ENCODE peak calls at places on chromosomes 4 and X, in four cellular contexts. R is HepG2, V is GM12878, J is H1. T is an unnamed sample.
A peak's percentile ranks its signal among the peaks of the same experiment; 100 is the strongest.

GRCh38 chrX:68633981-68634380 is 13.5 kb upstream of the STARD8 start:
- DNase-seq in R (no peak), V (no peak), J (no peak), T (no peak)

GRCh38 chrX:38882894-38883620 is 81.8 kb downstream of the MID1IP1 start:
- DNase-seq in R (no peak), V (no peak), J (no peak), T (no peak)

GRCh38 chrX:1283750-1284149 is 15.1 kb downstream of the CSF2RA start:
- DNase-seq in R (no peak), V (no peak), J (no peak), T (no peak)

GRCh38 chrX:455673-456072 is 69.0 kb upstream of the PPP2R3B start:
- DNase-seq in R (no peak), V (no peak), J (no peak), T (no peak)

GRCh38 chr4:80407246-80407645 is 71.7 kb downstream of the CFAP299 start:
- DNase-seq in R (no peak), V (no peak), J (no peak), T (no peak)

GRCh38 chrX:267771-268261 is 13.4 kb upstream of the PLCXD1 start:
- DNase-seq in R (no peak), V (no peak), J (no peak), T (no peak)

GRCh38 chr4:153151535-153152452 is 52.4 kb upstream of the TRIM2 start:
- DNase-seq in R (no peak), V (no peak), J (peak; percentile 95), T (no peak)

GRCh38 chrX:69618803-69619202 is 2.9 kb downstream of the EDA start:
- DNase-seq in R (peak; percentile 19), V (no peak), J (no peak), T (no peak)

GRCh38 chr4:37873383-37873782 is 17.5 kb upstream of the TBC1D1 start:
- DNase-seq in R (peak; percentile 78), V (no peak), J (no peak), T (no peak)

GRCh38 chr4:87502580-87503238 is 26.5 kb downstream of the SPARCL1 start:
- DNase-seq in R (no peak), V (no peak), J (no peak), T (no peak)

GRCh38 chr4:155722816-155723499 is 35.9 kb upstream of the GUCY1B1 start:
- DNase-seq in R (no peak), V (no peak), J (no peak), T (no peak)

GRCh38 chr4:1250527-1250812 is 1.5 kb upstream of the CTBP1 start:
- DNase-seq in R (no peak), V (no peak), J (no peak), T (no peak)

GRCh38 chr4:75542824-75543223 is 13.0 kb upstream of the ODAPH start:
- DNase-seq in R (no peak), V (no peak), J (no peak), T (no peak)

GRCh38 chr4:6071959-6072720 is 53.9 kb upstream of the C4orf50 start:
- DNase-seq in R (no peak), V (no peak), J (no peak), T (no peak)

GRCh38 chrX:11427082-11428033 is 134.1 kb downstream of the AMELX start:
- DNase-seq in R (no peak), V (no peak), J (peak; percentile 73), T (no peak)

GRCh38 chrX:130539721-130540321 is 138.0 kb downstream of the RBMX2 start:
- DNase-seq in R (peak; percentile 15), V (no peak), J (peak; percentile 52), T (peak; percentile 22)
- TF ChIP-seq ZNF274 in R (no peak), V (no peak), J (no peak), T (no peak)

GRCh38 chrX:129842510-129843208 is 1.0 kb downstream of the ZDHHC9 start:
- DNase-seq in R (peak; percentile 21), V (no peak), J (no peak), T (no peak)
- TF ChIP-seq SUZ12 in R (no peak), V (no peak), J (no peak), T (no peak)

GRCh38 chr4:108881190-108881589 is 118.3 kb upstream of the ETNPPL start:
- DNase-seq in R (no peak), V (no peak), J (no peak), T (no peak)
- H3K4me1 ChIP-seq in R (no peaks in the 10 kb centered on the region), V (no peaks in the 10 kb centered on the region), J (no peaks in the 10 kb centered on the region), T (no peaks in the 10 kb centered on the region)

GRCh38 chr4:158071931-158072330 is 100.9 kb downstream of the GASK1B start:
- DNase-seq in R (no peak), V (no peak), J (no peak), T (no peak)
- TF ChIP-seq ZNF274 in R (no peak), V (no peak), J (no peak), T (no peak)

GRCh38 chr4:121326580-121326979 is 54.2 kb downstream of the QRFPR start:
- DNase-seq in R (no peak), V (no peak), J (no peak), T (no peak)
- TF ChIP-seq SUZ12 in R (no peak), V (no peak), J (no peak), T (no peak)

DNA sequence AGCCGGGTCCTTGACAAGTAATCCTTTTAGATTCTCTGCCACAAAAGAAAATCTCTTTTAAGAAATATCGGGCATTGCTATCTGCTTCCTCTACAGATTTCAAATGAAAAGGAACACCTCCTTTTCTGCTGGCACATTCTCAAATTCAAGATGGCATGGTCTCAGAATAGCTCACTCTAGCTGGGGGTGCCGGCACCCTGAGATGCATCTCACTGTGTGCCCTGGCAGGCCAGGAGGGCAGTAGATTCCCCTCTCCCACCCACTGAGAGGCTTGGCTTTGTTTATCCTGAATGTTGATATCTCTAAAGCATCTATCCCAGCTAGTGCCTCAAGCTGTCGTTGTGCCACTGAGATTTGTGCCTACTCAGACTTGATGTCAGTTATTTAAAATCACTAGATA is 319.5 kb downstream of the ARHGAP10 start:
- DNase-seq in R (no peak), V (no peak), J (no peak), T (no peak)
- H3K4me1 ChIP-seq in R (no peaks in the 10 kb centered on the region), V (peaks cover 11% of the 10 kb centered on the region), J (peaks cover 6% of the 10 kb centered on the region), T (no peaks in the 10 kb centered on the region)

DNA sequence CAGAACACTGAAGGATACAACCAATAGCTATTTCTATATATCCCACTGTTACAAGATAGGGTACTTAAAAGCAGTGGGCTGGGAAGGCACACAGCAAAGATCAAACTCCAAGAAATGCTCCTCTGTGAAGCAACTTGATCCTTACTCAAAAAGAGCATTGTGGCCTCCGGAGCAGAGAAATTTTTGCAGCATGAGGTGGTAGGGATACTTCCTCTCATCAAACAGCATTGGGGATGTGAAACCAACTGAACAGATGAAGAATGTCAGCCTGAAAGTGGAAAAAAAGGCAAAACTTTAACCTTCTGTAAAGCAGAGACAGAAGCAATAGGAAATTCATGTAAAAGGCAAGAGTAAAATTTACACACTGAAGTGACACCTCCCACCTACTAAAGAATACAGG is 92.2 kb downstream of the HUWE1 start:
- DNase-seq in R (peak; percentile 16), V (no peak), J (no peak), T (no peak)
- TF ChIP-seq ZNF274 in R (no peak), V (no peak), J (no peak), T (no peak)